ENCODE peak calls at places on chromosome 13, in four cellular contexts. G, Q, C and T are unnamed samples.

GRCh38 chr13:21420706-21421105 is 38.4 kb downstream of the ZDHHC20 start:
- DNase-seq in G (no peak), Q (no peak), C (no peak), T (no peak)

GRCh38 chr13:26923824-26924605 is 163.4 kb upstream of the GPR12 start:
- DNase-seq in G (no peak), Q (no peak), C (no peak), T (no peak)

GRCh38 chr13:47455581-47455980 is 545.5 kb downstream of the SUCLA2 start:
- DNase-seq in G (no peak), Q (peak; percentile 33), C (no peak), T (no peak)

GRCh38 chr13:101204270-101205011 is 211.9 kb downstream of the NALCN start:
- DNase-seq in G (no peak), Q (no peak), C (no peak), T (no peak)

GRCh38 chr13:24159921-24160324 is 597 bp upstream of the SPATA13 start:
- DNase-seq in G (no peak), Q (no peak), C (no peak), T (no peak)

GRCh38 chr13:114043421-114044053 is 69.7 kb upstream of the C13orf46 start:
- DNase-seq in G (no peak), Q (peak; percentile 72), C (peak; percentile 67), T (no peak)

GRCh38 chr13:43786766-43787517 is at the start of gene ENOX1:
- DNase-seq in G (no peak), Q (peak; percentile 23), C (peak; percentile 38), T (no peak)

GRCh38 chr13:92640936-92641335 is 585.7 kb upstream of the GPC6 start:
- DNase-seq in G (no peak), Q (no peak), C (no peak), T (no peak)

GRCh38 chr13:84609716-84610115 is 727.4 kb upstream of the SLITRK1 start:
- DNase-seq in G (no peak), Q (no peak), C (no peak), T (no peak)

GRCh38 chr13:100361504-100361903 is 227.1 kb downstream of the GGACT start:
- DNase-seq in G (no peak), Q (no peak), C (no peak), T (no peak)

GRCh38 chr13:40206241-40207109 is 460.0 kb downstream of the FOXO1 start:
- DNase-seq in G (no peak), Q (no peak), C (no peak), T (no peak)

GRCh38 chr13:78589206-78589605 is 14.1 kb downstream of the POU4F1 start:
- DNase-seq in G (no peak), Q (no peak), C (no peak), T (no peak)

GRCh38 chr13:32428581-32429072 is 697 bp upstream of the N4BP2L1 start:
- DNase-seq in G (no peak), Q (no peak), C (no peak), T (no peak)

GRCh38 chr13:91468301-91468700 is 69.9 kb downstream of the GPC5 start:
- DNase-seq in G (no peak), Q (no peak), C (no peak), T (no peak)

GRCh38 chr13:114063545-114064515 is 68.6 kb downstream of the RASA3 start:
- DNase-seq in G (no peak), Q (peak; percentile 80), C (peak; percentile 66), T (no peak)

GRCh38 chr13:59391696-59392095 is 772.0 kb downstream of the DIAPH3 start:
- DNase-seq in G (no peak), Q (peak; percentile 43), C (peak; percentile 49), T (no peak)

GRCh38 chr13:27868639-27869435 is 51.0 kb upstream of the PDX1 start:
- DNase-seq in G (no peak), Q (no peak), C (no peak), T (no peak)

GRCh38 chr13:40120781-40121180 is 465.3 kb downstream of the COG6 start:
- DNase-seq in G (no peak), Q (no peak), C (no peak), T (no peak)

GRCh38 chr13:23652909-23653726 is 82.9 kb downstream of the TNFRSF19 start:
- DNase-seq in G (no peak), Q (no peak), C (no peak), T (no peak)

GRCh38 chr13:95533545-95534135 is 18.9 kb upstream of the CLDN10 start:
- DNase-seq in G (no peak), Q (no peak), C (peak; percentile 15), T (no peak)

GRCh38 chr13:106526748-106527488 is 8.5 kb downstream of the EFNB2 start:
- DNase-seq in G (no peak), Q (no peak), C (no peak), T (no peak)

GRCh38 chr13:84439108-84439507 is 556.8 kb upstream of the SLITRK1 start:
- DNase-seq in G (no peak), Q (no peak), C (no peak), T (no peak)

GRCh38 chr13:60591348-60591747 is 194.3 kb downstream of the TDRD3 start:
- DNase-seq in G (no peak), Q (no peak), C (no peak), T (no peak)

GRCh38 chr13:49436890-49437289 is 7.0 kb downstream of the CAB39L start:
- DNase-seq in G (no peak), Q (no peak), C (no peak), T (no peak)

GRCh38 chr13:23678768-23679167 is 108.6 kb downstream of the TNFRSF19 start:
- DNase-seq in G (no peak), Q (no peak), C (no peak), T (no peak)

GRCh38 chr13:28357247-28357825 is 137.6 kb downstream of the FLT1 start:
- DNase-seq in G (no peak), Q (no peak), C (no peak), T (no peak)

GRCh38 chr13:24747248-24748151 is 16.5 kb upstream of the RNF17 start:
- DNase-seq in G (no peak), Q (no peak), C (peak; percentile 24), T (no peak)

GRCh38 chr13:114108141-114108761 is 24.2 kb downstream of the RASA3 start:
- DNase-seq in G (peak; percentile 49), Q (peak; percentile 11), C (peak; percentile 5), T (no peak)

GRCh38 chr13:79936368-79937136 is 404.4 kb downstream of the SPRY2 start:
- DNase-seq in G (no peak), Q (no peak), C (no peak), T (no peak)

GRCh38 chr13:113497217-113497616 is 6.7 kb upstream of the DCUN1D2 start:
- DNase-seq in G (no peak), Q (no peak), C (no peak), T (no peak)

GRCh38 chr13:96792188-96792587 is 202.1 kb downstream of the OXGR1 start:
- DNase-seq in G (no peak), Q (no peak), C (no peak), T (no peak)
- H3K27ac ChIP-seq in G (no peak overlapping the region), Q (no peak overlapping the region), C (no peak overlapping the region), T (no peak overlapping the region)

DNA sequence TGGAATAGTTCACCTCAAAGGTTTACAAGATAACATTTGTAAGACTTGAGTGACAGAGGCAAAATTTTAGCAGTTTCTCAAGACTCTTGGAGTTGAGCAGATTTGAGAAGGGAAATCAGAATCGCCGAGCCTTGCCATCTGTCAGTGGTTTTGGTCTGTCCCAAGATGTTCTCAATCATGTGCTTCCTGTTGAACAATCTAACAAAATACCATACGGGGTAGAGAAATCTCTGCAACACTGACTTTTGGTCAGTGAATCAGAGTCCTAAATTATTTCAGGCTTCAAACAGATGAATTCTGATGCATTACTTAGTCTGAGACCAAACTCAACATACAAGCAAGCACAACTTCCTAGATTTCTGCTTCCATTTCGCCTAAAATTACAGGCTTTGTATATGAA is 3.8 kb downstream of the KCTD12 start:
- DNase-seq in G (no peak), Q (peak; percentile 41), C (peak; percentile 11), T (no peak)
- H3K4me1 ChIP-seq in G (no peaks in the 10 kb centered on the region), Q (peaks cover 48% of the 10 kb centered on the region), C (peaks cover 21% of the 10 kb centered on the region), T (peaks cover 13% of the 10 kb centered on the region)

GRCh38 chr13:74575729-74576125 is 441.5 kb upstream of the KLF12 start:
- DNase-seq in G (no peak), Q (peak; percentile 32), C (peak; percentile 28), T (no peak)
- TF ChIP-seq POLR2AphosphoS5 in G (no peak), Q (no peak), C (no peak), T (no peak)

GRCh38 chr13:110559986-110560385 is 1.5 kb downstream of the RAB20 start:
- DNase-seq in G (no peak), Q (no peak), C (no peak), T (no peak)
- H3K27ac ChIP-seq in G (peak overlapping the region; percentile 91), Q (peak overlapping the region; percentile 98), C (peak overlapping the region; percentile 98), T (peak overlapping the region; percentile 90)

DNA sequence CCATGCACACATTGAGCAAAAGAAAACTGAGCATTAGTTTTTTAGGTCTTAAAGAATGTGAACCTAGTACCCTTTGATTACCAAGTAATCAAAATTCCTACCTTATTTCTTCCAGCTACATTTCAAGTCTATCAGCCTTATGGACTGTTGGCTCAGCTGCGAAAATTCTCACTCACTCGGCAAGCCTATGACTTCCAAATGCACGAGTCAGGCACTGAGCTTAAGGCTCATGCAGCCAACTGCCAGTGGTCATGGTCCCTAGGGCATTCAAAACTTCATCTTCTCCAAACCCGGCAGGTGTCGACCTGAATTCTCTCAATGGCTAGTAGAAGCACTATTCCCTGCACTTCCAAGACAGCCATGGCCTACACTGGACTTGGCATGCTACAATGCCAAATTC is 41.2 kb downstream of the RUBCNL start:
- DNase-seq in G (no peak), Q (no peak), C (no peak), T (no peak)
- H3K4me1 ChIP-seq in G (no peaks in the 10 kb centered on the region), Q (no peaks in the 10 kb centered on the region), C (no peaks in the 10 kb centered on the region), T (no peaks in the 10 kb centered on the region)

DNA sequence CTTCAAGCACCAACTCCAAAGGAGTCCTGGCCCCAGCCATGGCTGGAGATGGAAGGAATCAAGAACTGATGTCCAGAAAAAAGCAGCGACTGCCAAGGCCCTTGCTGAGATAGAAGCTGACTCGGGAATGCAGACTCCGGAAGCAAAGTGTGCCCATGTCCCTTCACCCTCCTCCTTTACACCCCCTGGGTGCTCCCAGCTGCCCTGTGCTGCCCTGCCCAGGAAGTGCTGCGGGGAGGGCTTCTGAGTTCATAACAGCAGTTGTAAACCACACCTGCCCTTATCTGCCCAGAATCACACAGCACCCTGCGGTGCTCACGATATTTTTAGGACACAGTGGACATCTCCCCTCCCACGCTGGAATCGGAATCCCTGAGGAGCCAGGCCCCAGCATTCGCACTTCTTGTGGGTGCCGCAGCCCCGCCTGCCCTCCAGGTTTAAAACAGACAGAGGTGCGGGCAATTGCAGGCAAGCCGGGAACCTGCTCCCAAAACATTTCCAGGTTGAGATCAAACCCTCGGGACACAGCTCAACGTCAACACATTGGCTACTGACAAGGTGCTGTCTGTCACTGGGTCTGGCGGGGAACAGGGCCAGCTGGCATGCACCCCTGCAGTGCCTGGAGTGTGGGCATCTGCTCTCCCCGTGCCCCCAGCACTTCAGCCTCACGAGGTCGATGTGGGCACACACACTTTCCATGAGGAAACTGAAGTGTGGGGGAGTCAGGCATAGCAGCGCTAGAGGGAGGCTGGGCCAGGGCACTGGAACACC is 36.9 kb downstream of the RAB20 start:
- DNase-seq in G (no peak), Q (peak; percentile 81), C (peak; percentile 88), T (no peak)
- TF ChIP-seq POLR2AphosphoS5 in G (no peak), Q (peak; percentile 17), C (peak; percentile 80), T (no peak)

GRCh38 chr13:98142427-98143156 is at the start of gene FARP1:
- DNase-seq in G (peak; percentile 78), Q (peak; percentile 81), C (peak; percentile 84), T (no peak)
- H3K27ac ChIP-seq in G (peak within 1 kb of the TSS; percentile 76), Q (peak within 1 kb of the TSS; percentile 86), C (peak within 1 kb of the TSS; percentile 90), T (peak within 1 kb of the TSS; percentile 74)